ENCODE peak calls at places on chromosomes 3 and 15, in seven cellular contexts. F is CD8-positive, alpha-beta memory T cell; O is heart left ventricle; V is psoas muscle; Q is left ventricle myocardium inferior; A is bronchial epithelial cell; Z is cardiac muscle cell. L is an unnamed sample. For H3K36me3, the result is how much of the 10 kb centered on the place peaks cover.

GRCh38 chr3:124041553-124041952 is 49.6 kb upstream of the ROPN1 start:
- DNase-seq in F (no peak), O (no peak), V (no peak), Q (no peak), A (no peak), Z (no peak), L (no peak)

GRCh38 chr3:123807820-123808219 is 76.3 kb downstream of the MYLK start:
- DNase-seq in F (no peak), O (no peak), V (no peak), Q (no peak), A (peak), Z (peak), L (no peak)

GRCh38 chr3:38834110-38834509 is 18.1 kb upstream of the SCN10A start:
- DNase-seq in F (no peak), O (peak), V (peak), Q (peak), A (peak), Z (peak), L (peak)

GRCh38 chr3:133404925-133405324 is 5.1 kb downstream of the BFSP2 start:
- DNase-seq in F (no peak), O (no peak), V (no peak), Q (no peak), A (no peak), Z (no peak), L (peak)

GRCh38 chr3:37863949-37864822 is 2.5 kb downstream of the CTDSPL start:
- DNase-seq in F (no peak), O (no peak), V (no peak), Q (no peak), A (peak), Z (no peak), L (peak)

GRCh38 chr15:67613708-67614107 is 71.2 kb downstream of the MAP2K5 start:
- DNase-seq in F (no peak), O (no peak), V (no peak), Q (no peak), A (no peak), Z (no peak), L (peak)

GRCh38 chr3:58683001-58683845 is 16.6 kb upstream of the FAM3D start:
- DNase-seq in F (no peak), O (no peak), V (no peak), Q (no peak), A (peak), Z (no peak), L (no peak)

GRCh38 chr3:152071924-152072323 is 196.8 kb upstream of the MBNL1 start:
- DNase-seq in F (no peak), O (no peak), V (no peak), Q (no peak), A (peak), Z (peak), L (peak)

GRCh38 chr15:58026051-58026450 is 39.5 kb downstream of the ALDH1A2 start:
- DNase-seq in F (no peak), O (no peak), V (no peak), Q (no peak), A (no peak), Z (no peak), L (no peak)

GRCh38 chr3:148992027-148992634 is 791 bp downstream of the GYG1 start:
- DNase-seq in F (no peak), O (peak), V (peak), Q (peak), A (peak), Z (no peak), L (peak)

GRCh38 chr3:61008168-61008737 is 243.0 kb downstream of the FHIT start:
- DNase-seq in F (no peak), O (no peak), V (no peak), Q (no peak), A (no peak), Z (no peak), L (no peak)

GRCh38 chr15:57306944-57307411 is 69.3 kb upstream of the CGNL1 start:
- DNase-seq in F (no peak), O (no peak), V (no peak), Q (no peak), A (no peak), Z (no peak), L (no peak)

GRCh38 chr15:64305261-64305660 is 50.7 kb downstream of the CSNK1G1 start:
- DNase-seq in F (no peak), O (no peak), V (no peak), Q (no peak), A (peak), Z (no peak), L (no peak)

GRCh38 chr3:154819491-154819890 is 260.6 kb upstream of the MME start:
- DNase-seq in F (no peak), O (no peak), V (no peak), Q (no peak), A (peak), Z (no peak), L (no peak)

GRCh38 chr3:164640586-164640985 is 437.7 kb downstream of the SI start:
- DNase-seq in F (no peak), O (no peak), V (no peak), Q (no peak), A (peak), Z (no peak), L (no peak)

GRCh38 chr3:32249184-32249782 is 10.8 kb downstream of the CMTM8 start:
- DNase-seq in F (no peak), O (no peak), V (no peak), Q (no peak), A (peak), Z (peak), L (no peak)

GRCh38 chr3:133595341-133595740 is 21.9 kb downstream of the CDV3 start:
- DNase-seq in F (no peak), O (no peak), V (no peak), Q (no peak), A (peak), Z (no peak), L (no peak)

GRCh38 chr3:37945803-37946530 is 44.6 kb upstream of the VILL start:
- DNase-seq in F (no peak), O (no peak), V (no peak), Q (no peak), A (peak), Z (peak), L (no peak)

GRCh38 chr3:42497009-42497731 is 5.3 kb upstream of the VIPR1 start:
- DNase-seq in F (no peak), O (peak), V (no peak), Q (no peak), A (no peak), Z (peak), L (peak)

GRCh38 chr15:50641318-50641717 is 45.3 kb downstream of the TRPM7 start:
- DNase-seq in F (no peak), O (no peak), V (no peak), Q (no peak), A (no peak), Z (no peak), L (no peak)

GRCh38 chr15:78177447-78177873 is 28.3 kb downstream of the IDH3A start:
- DNase-seq in F (no peak), O (peak), V (no peak), Q (peak), A (peak), Z (peak), L (peak)

GRCh38 chr3:114857281-114857680 is 289.8 kb downstream of the ZBTB20 start:
- DNase-seq in F (no peak), O (no peak), V (no peak), Q (no peak), A (no peak), Z (no peak), L (no peak)

GRCh38 chr15:87874896-87875661 is 381.5 kb downstream of the NTRK3 start:
- DNase-seq in F (no peak), O (no peak), V (no peak), Q (peak), A (no peak), Z (peak), L (peak)

GRCh38 chr3:60133269-60133877 is 1083.5 kb upstream of the CFAP20DC start:
- DNase-seq in F (no peak), O (peak), V (no peak), Q (no peak), A (peak), Z (no peak), L (no peak)

GRCh38 chr3:104474011-104474410 is 892.7 kb upstream of the ALCAM start:
- DNase-seq in F (no peak), O (no peak), V (no peak), Q (no peak), A (no peak), Z (no peak), L (no peak)

GRCh38 chr3:38554127-38554827 is 58.1 kb downstream of the EXOG start:
- DNase-seq in F (no peak), O (no peak), V (no peak), Q (no peak), A (no peak), Z (no peak), L (no peak)

DNA sequence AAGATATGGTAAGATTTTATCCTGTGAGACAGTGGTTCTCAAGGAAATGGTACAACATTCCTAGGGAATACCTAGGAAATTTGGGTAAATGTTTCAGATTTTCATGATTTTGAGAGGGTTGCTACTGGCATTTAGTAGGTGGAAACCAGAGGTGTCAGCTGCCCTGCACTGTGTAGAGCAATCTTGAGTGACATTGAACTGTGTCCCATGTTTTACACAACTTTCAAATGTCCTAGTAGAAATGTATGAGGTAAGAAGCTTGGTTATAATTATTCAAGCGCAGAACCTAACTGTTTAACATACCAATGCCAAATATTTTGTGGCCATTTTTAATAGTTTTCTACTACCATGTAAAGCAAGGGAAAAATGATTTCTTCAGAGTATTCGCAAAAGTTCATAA is 120.4 kb downstream of the GADL1 start:
- DNase-seq in F (no peak), O (no peak), V (no peak), Q (no peak), A (no peak), Z (no peak), L (no peak)
- H3K4me3 ChIP-seq in F (no peak), O (no peak), V (no peak), Q (no peak), A (no peak), Z (no peak), L (no peak)

GRCh38 chr3:47301456-47301855 is 18.7 kb downstream of the KLHL18 start:
- DNase-seq in F (no peak), O (no peak), V (no peak), Q (no peak), A (no peak), Z (no peak), L (no peak)

GRCh38 chr3:47310391-47310790 is 27.6 kb downstream of the KLHL18 start:
- DNase-seq in F (no peak), O (no peak), V (no peak), Q (no peak), A (no peak), Z (no peak), L (no peak)

GRCh38 chr3:47306022-47306421 is 23.3 kb downstream of the KLHL18 start:
- DNase-seq in F (no peak), O (no peak), V (no peak), Q (no peak), A (no peak), Z (no peak), L (no peak)
- H3K36me3 ChIP-seq in F (under half), O (under half), V (under half), Q (under half), A (under half), Z (under half), L (under half)

DNA sequence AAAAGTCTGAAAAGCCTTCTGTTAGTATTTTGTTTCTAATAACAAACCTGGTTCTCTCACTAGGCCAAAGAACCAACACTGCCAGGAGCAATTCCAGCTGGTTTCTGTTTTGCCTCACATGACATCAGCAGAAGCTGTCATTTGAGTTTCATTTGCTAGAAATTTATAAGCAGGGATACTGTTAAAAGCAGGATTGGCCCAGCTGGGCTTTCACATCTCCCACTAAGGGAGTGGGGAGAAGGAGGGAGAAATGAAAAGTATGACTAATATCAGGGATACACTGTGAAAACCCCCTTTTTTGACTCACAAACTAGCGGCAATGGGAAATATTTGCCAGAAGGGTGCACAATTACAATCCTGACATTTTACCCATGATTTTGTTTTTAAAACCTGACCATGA is 5.3 kb downstream of the CCDC80 start:
- DNase-seq in F (no peak), O (no peak), V (no peak), Q (no peak), A (no peak), Z (peak), L (no peak)
- H3K4me3 ChIP-seq in F (no peak), O (peak), V (peak), Q (peak), A (no peak), Z (no peak), L (no peak)

GRCh38 chr3:9686703-9687102 is 16.9 kb upstream of the CPNE9 start:
- DNase-seq in F (no peak), O (no peak), V (no peak), Q (no peak), A (no peak), Z (no peak), L (no peak)

GRCh38 chr3:9687514-9687913 is 16.1 kb upstream of the CPNE9 start:
- DNase-seq in F (no peak), O (no peak), V (no peak), Q (no peak), A (no peak), Z (no peak), L (peak)

GRCh38 chr3:9688961-9689360 is 14.7 kb upstream of the CPNE9 start:
- DNase-seq in F (no peak), O (no peak), V (no peak), Q (no peak), A (no peak), Z (no peak), L (no peak)

GRCh38 chr3:9685216-9686049 is 18.2 kb upstream of the CPNE9 start:
- DNase-seq in F (no peak), O (no peak), V (no peak), Q (no peak), A (no peak), Z (no peak), L (no peak)

GRCh38 chr3:9686050-9686384 is 17.6 kb upstream of the CPNE9 start:
- DNase-seq in F (no peak), O (no peak), V (no peak), Q (no peak), A (no peak), Z (no peak), L (no peak)
- H3K36me3 ChIP-seq in F (half or more), O (half or more), V (under half), Q (half or more), A (under half), Z (under half), L (under half)

DNA sequence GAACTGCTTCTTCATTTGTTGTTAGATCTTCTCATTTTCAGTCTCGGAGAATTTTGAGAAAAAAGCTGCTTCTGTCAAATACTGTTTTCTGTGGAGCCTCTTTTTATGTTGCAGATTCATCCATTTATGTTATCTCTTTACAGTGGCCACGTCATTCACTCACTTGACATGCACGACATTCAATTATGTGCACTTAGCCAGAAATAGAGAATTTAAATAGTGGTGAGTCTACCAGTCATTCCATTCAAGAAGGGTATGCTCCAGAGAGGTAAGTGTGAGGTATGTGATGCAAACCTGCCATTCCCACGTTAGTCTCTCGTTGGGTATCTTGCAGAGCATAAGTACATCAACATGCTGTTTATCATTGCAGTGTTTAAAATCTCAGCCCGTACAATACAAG is 9.8 kb downstream of the ARPP19 start:
- DNase-seq in F (no peak), O (no peak), V (no peak), Q (no peak), A (no peak), Z (no peak), L (no peak)
- H3K4me3 ChIP-seq in F (no peak), O (no peak), V (no peak), Q (no peak), A (no peak), Z (no peak), L (no peak)

GRCh38 chr15:73637527-73637926 is 4.3 kb upstream of the NPTN start:
- DNase-seq in F (no peak), O (no peak), V (no peak), Q (no peak), A (peak), Z (peak), L (no peak)
- H3K36me3 ChIP-seq in F (under half), O (under half), V (under half), Q (under half), A (under half), Z (under half), L (under half)

GRCh38 chr15:68849477-68849876 is 28.8 kb upstream of the ANP32A start:
- DNase-seq in F (no peak), O (no peak), V (no peak), Q (no peak), A (no peak), Z (no peak), L (no peak)

GRCh38 chr15:68846851-68847439 is 26.2 kb upstream of the ANP32A start:
- DNase-seq in F (no peak), O (no peak), V (no peak), Q (no peak), A (peak), Z (no peak), L (no peak)

GRCh38 chr15:68842958-68843357 is 22.3 kb upstream of the ANP32A start:
- DNase-seq in F (no peak), O (no peak), V (no peak), Q (no peak), A (no peak), Z (no peak), L (no peak)

GRCh38 chr15:68844856-68845550 is 24.3 kb upstream of the ANP32A start:
- DNase-seq in F (no peak), O (no peak), V (no peak), Q (no peak), A (no peak), Z (no peak), L (no peak)

GRCh38 chr15:68843425-68844311 is 23.0 kb upstream of the ANP32A start:
- DNase-seq in F (no peak), O (no peak), V (no peak), Q (no peak), A (no peak), Z (peak), L (peak)
- H3K4me3 ChIP-seq in F (no peak), O (peak), V (peak), Q (peak), A (peak), Z (peak), L (peak)

L was measured in H7.